ENCODE peak calls at places on chromosomes 4 and X, in ten cellular contexts. One of them, this sample, is unnamed.

GRCh38 chr4:146032234-146032860 is 93.7 kb upstream of the ZNF827 start:
- ATAC-seq in foreskin keratinocyte: no peak
- ATAC-seq in activated T-cell treated with anti-CD3 and anti-CD28 coated beads, Interleukin-2, amount 50 U/mL, for 72 hours: no peak
- ATAC-seq in pancreas: no peak
- ATAC-seq in upper lobe of left lung: peak
- ATAC-seq in IMR-90: no peak
- ATAC-seq in SK-N-SH treated with all-trans-retinoic acid at 6 μM for 48 hours: no peak
- ATAC-seq in effector memory CD8-positive, alpha-beta T cell: no peak
- ATAC-seq in left cardiac atrium: no peak
- ATAC-seq in lower lobe of right lung: peak
- ATAC-seq in this sample: no peak

GRCh38 chrX:28498658-28499057 is 88.6 kb upstream of the IL1RAPL1 start:
- ATAC-seq in SK-N-SH treated with all-trans-retinoic acid at 6 μM for 48 hours: no peak
- ATAC-seq in upper lobe of left lung: no peak
- ATAC-seq in foreskin keratinocyte: peak
- ATAC-seq in pancreas: no peak
- ATAC-seq in effector memory CD8-positive, alpha-beta T cell: no peak
- ATAC-seq in IMR-90: peak
- ATAC-seq in left cardiac atrium: no peak
- ATAC-seq in activated T-cell treated with anti-CD3 and anti-CD28 coated beads, Interleukin-2, amount 50 U/mL, for 72 hours: no peak
- ATAC-seq in lower lobe of right lung: no peak
- ATAC-seq in this sample: no peak

GRCh38 chr4:140743194-140743931 is 12.8 kb downstream of the TBC1D9 start:
- ATAC-seq in IMR-90: peak
- ATAC-seq in lower lobe of right lung: peak
- ATAC-seq in left cardiac atrium: peak
- ATAC-seq in SK-N-SH treated with all-trans-retinoic acid at 6 μM for 48 hours: peak
- ATAC-seq in pancreas: no peak
- ATAC-seq in effector memory CD8-positive, alpha-beta T cell: no peak
- ATAC-seq in upper lobe of left lung: no peak
- ATAC-seq in activated T-cell treated with anti-CD3 and anti-CD28 coated beads, Interleukin-2, amount 50 U/mL, for 72 hours: no peak
- ATAC-seq in foreskin keratinocyte: peak
- ATAC-seq in this sample: no peak

GRCh38 chr4:37754410-37755185 is 68.4 kb upstream of the RELL1 start:
- ATAC-seq in foreskin keratinocyte: no peak
- ATAC-seq in IMR-90: no peak
- ATAC-seq in effector memory CD8-positive, alpha-beta T cell: no peak
- ATAC-seq in pancreas: no peak
- ATAC-seq in activated T-cell treated with anti-CD3 and anti-CD28 coated beads, Interleukin-2, amount 50 U/mL, for 72 hours: no peak
- ATAC-seq in upper lobe of left lung: no peak
- ATAC-seq in left cardiac atrium: no peak
- ATAC-seq in SK-N-SH treated with all-trans-retinoic acid at 6 μM for 48 hours: no peak
- ATAC-seq in lower lobe of right lung: no peak
- ATAC-seq in this sample: no peak

GRCh38 chr4:14025093-14025492 is 397.6 kb upstream of the BOD1L1 start:
- ATAC-seq in left cardiac atrium: no peak
- ATAC-seq in IMR-90: no peak
- ATAC-seq in effector memory CD8-positive, alpha-beta T cell: no peak
- ATAC-seq in pancreas: no peak
- ATAC-seq in lower lobe of right lung: no peak
- ATAC-seq in foreskin keratinocyte: no peak
- ATAC-seq in activated T-cell treated with anti-CD3 and anti-CD28 coated beads, Interleukin-2, amount 50 U/mL, for 72 hours: no peak
- ATAC-seq in SK-N-SH treated with all-trans-retinoic acid at 6 μM for 48 hours: no peak
- ATAC-seq in upper lobe of left lung: no peak
- ATAC-seq in this sample: no peak

GRCh38 chr4:66554844-66555243 is 884.6 kb upstream of the EPHA5 start:
- ATAC-seq in IMR-90: no peak
- ATAC-seq in upper lobe of left lung: no peak
- ATAC-seq in foreskin keratinocyte: peak
- ATAC-seq in left cardiac atrium: no peak
- ATAC-seq in SK-N-SH treated with all-trans-retinoic acid at 6 μM for 48 hours: no peak
- ATAC-seq in lower lobe of right lung: no peak
- ATAC-seq in effector memory CD8-positive, alpha-beta T cell: no peak
- ATAC-seq in pancreas: no peak
- ATAC-seq in activated T-cell treated with anti-CD3 and anti-CD28 coated beads, Interleukin-2, amount 50 U/mL, for 72 hours: no peak
- ATAC-seq in this sample: no peak

GRCh38 chr4:98557497-98557896 is 100.9 kb downstream of the TSPAN5 start:
- ATAC-seq in SK-N-SH treated with all-trans-retinoic acid at 6 μM for 48 hours: no peak
- ATAC-seq in upper lobe of left lung: no peak
- ATAC-seq in effector memory CD8-positive, alpha-beta T cell: no peak
- ATAC-seq in activated T-cell treated with anti-CD3 and anti-CD28 coated beads, Interleukin-2, amount 50 U/mL, for 72 hours: no peak
- ATAC-seq in left cardiac atrium: no peak
- ATAC-seq in foreskin keratinocyte: peak
- ATAC-seq in IMR-90: peak
- ATAC-seq in pancreas: no peak
- ATAC-seq in lower lobe of right lung: peak
- ATAC-seq in this sample: no peak

GRCh38 chr4:55757356-55758024 is 62.1 kb upstream of the EXOC1L start:
- ATAC-seq in effector memory CD8-positive, alpha-beta T cell: no peak
- ATAC-seq in activated T-cell treated with anti-CD3 and anti-CD28 coated beads, Interleukin-2, amount 50 U/mL, for 72 hours: no peak
- ATAC-seq in upper lobe of left lung: no peak
- ATAC-seq in IMR-90: no peak
- ATAC-seq in SK-N-SH treated with all-trans-retinoic acid at 6 μM for 48 hours: no peak
- ATAC-seq in lower lobe of right lung: no peak
- ATAC-seq in foreskin keratinocyte: no peak
- ATAC-seq in pancreas: no peak
- ATAC-seq in left cardiac atrium: no peak
- ATAC-seq in this sample: no peak

GRCh38 chrX:15674514-15674898 is 9.9 kb upstream of the CLTRN start:
- ATAC-seq in upper lobe of left lung: no peak
- ATAC-seq in foreskin keratinocyte: peak
- ATAC-seq in effector memory CD8-positive, alpha-beta T cell: peak
- ATAC-seq in lower lobe of right lung: peak
- ATAC-seq in activated T-cell treated with anti-CD3 and anti-CD28 coated beads, Interleukin-2, amount 50 U/mL, for 72 hours: peak
- ATAC-seq in IMR-90: no peak
- ATAC-seq in pancreas: peak
- ATAC-seq in left cardiac atrium: no peak
- ATAC-seq in SK-N-SH treated with all-trans-retinoic acid at 6 μM for 48 hours: no peak
- ATAC-seq in this sample: peak

GRCh38 chr4:79576480-79576803 is 168.4 kb upstream of the GK2 start:
- ATAC-seq in IMR-90: peak
- ATAC-seq in foreskin keratinocyte: peak
- ATAC-seq in upper lobe of left lung: peak
- ATAC-seq in pancreas: no peak
- ATAC-seq in activated T-cell treated with anti-CD3 and anti-CD28 coated beads, Interleukin-2, amount 50 U/mL, for 72 hours: peak
- ATAC-seq in lower lobe of right lung: peak
- ATAC-seq in effector memory CD8-positive, alpha-beta T cell: no peak
- ATAC-seq in SK-N-SH treated with all-trans-retinoic acid at 6 μM for 48 hours: peak
- ATAC-seq in left cardiac atrium: peak
- ATAC-seq in this sample: peak

GRCh38 chr4:109989618-109990017 is 76.9 kb downstream of the EGF start:
- ATAC-seq in foreskin keratinocyte: peak
- ATAC-seq in IMR-90: no peak
- ATAC-seq in left cardiac atrium: no peak
- ATAC-seq in upper lobe of left lung: no peak
- ATAC-seq in activated T-cell treated with anti-CD3 and anti-CD28 coated beads, Interleukin-2, amount 50 U/mL, for 72 hours: no peak
- ATAC-seq in lower lobe of right lung: no peak
- ATAC-seq in SK-N-SH treated with all-trans-retinoic acid at 6 μM for 48 hours: peak
- ATAC-seq in effector memory CD8-positive, alpha-beta T cell: no peak
- ATAC-seq in pancreas: no peak
- ATAC-seq in this sample: no peak

GRCh38 chr4:26916195-26916594 is 55.6 kb downstream of the STIM2 start:
- ATAC-seq in pancreas: no peak
- ATAC-seq in effector memory CD8-positive, alpha-beta T cell: peak
- ATAC-seq in upper lobe of left lung: no peak
- ATAC-seq in left cardiac atrium: no peak
- ATAC-seq in SK-N-SH treated with all-trans-retinoic acid at 6 μM for 48 hours: peak
- ATAC-seq in lower lobe of right lung: no peak
- ATAC-seq in foreskin keratinocyte: no peak
- ATAC-seq in IMR-90: no peak
- ATAC-seq in activated T-cell treated with anti-CD3 and anti-CD28 coated beads, Interleukin-2, amount 50 U/mL, for 72 hours: no peak
- ATAC-seq in this sample: no peak

GRCh38 chr4:2732526-2732925 is 23.6 kb downstream of the TNIP2 start:
- ATAC-seq in upper lobe of left lung: no peak
- ATAC-seq in left cardiac atrium: no peak
- ATAC-seq in activated T-cell treated with anti-CD3 and anti-CD28 coated beads, Interleukin-2, amount 50 U/mL, for 72 hours: peak
- ATAC-seq in effector memory CD8-positive, alpha-beta T cell: no peak
- ATAC-seq in pancreas: no peak
- ATAC-seq in foreskin keratinocyte: no peak
- ATAC-seq in IMR-90: no peak
- ATAC-seq in lower lobe of right lung: peak
- ATAC-seq in SK-N-SH treated with all-trans-retinoic acid at 6 μM for 48 hours: no peak
- ATAC-seq in this sample: no peak

GRCh38 chr4:156685308-156685707 is 286.3 kb downstream of the PDGFC start:
- ATAC-seq in lower lobe of right lung: no peak
- ATAC-seq in foreskin keratinocyte: peak
- ATAC-seq in pancreas: no peak
- ATAC-seq in upper lobe of left lung: no peak
- ATAC-seq in SK-N-SH treated with all-trans-retinoic acid at 6 μM for 48 hours: peak
- ATAC-seq in activated T-cell treated with anti-CD3 and anti-CD28 coated beads, Interleukin-2, amount 50 U/mL, for 72 hours: no peak
- ATAC-seq in left cardiac atrium: no peak
- ATAC-seq in effector memory CD8-positive, alpha-beta T cell: no peak
- ATAC-seq in IMR-90: no peak
- ATAC-seq in this sample: no peak

This sample was measured in gastroesophageal sphincter.